ENCODE peak calls at places on chromosomes 5 and 9, in five cellular contexts. K is fibroblast of lung, G is stomach, T is Peyer's patch, J is colonic mucosa. Z is an unnamed sample.

GRCh38 chr9:71725590-71726338 is 42.5 kb downstream of the CEMIP2 start:
- DNase-seq in T (no peak), K (peak; percentile 92), J (no peak), G (no peak), Z (no peak)

GRCh38 chr5:122311888-122312669 is at the start of gene SNCAIP:
- DNase-seq in T (peak; percentile 53), J (peak; percentile 37), K (peak; percentile 63), G (peak; percentile 40), Z (peak; percentile 51)

GRCh38 chr9:89428901-89429890 is 68.7 kb downstream of the SEMA4D start:
- DNase-seq in K (no peak), T (no peak), J (no peak), G (no peak), Z (no peak)

GRCh38 chr5:126552614-126553013 is 42.4 kb downstream of the ALDH7A1 start:
- DNase-seq in T (no peak), K (no peak), J (no peak), G (no peak), Z (no peak)

GRCh38 chr5:137294604-137295003 is 204.5 kb downstream of the SPOCK1 start:
- DNase-seq in K (no peak), G (no peak), T (no peak), J (no peak), Z (no peak)

GRCh38 chr5:36507332-36507952 is 99.0 kb upstream of the SLC1A3 start:
- DNase-seq in G (peak; percentile 86), K (peak; percentile 52), J (peak; percentile 71), T (peak; percentile 68), Z (peak; percentile 71)

GRCh38 chr5:12902611-12903010 is 998.4 kb upstream of the CTNND2 start:
- DNase-seq in K (no peak), T (no peak), J (no peak), G (no peak), Z (no peak)

GRCh38 chr5:7878381-7878873 is 9.5 kb downstream of the MTRR start:
- DNase-seq in K (peak; percentile 79), J (no peak), T (no peak), G (no peak), Z (no peak)

GRCh38 chr9:120985759-120986353 is 59.3 kb upstream of the TRAF1 start:
- DNase-seq in G (no peak), T (no peak), J (no peak), K (peak; percentile 70), Z (no peak)

GRCh38 chr9:16309350-16310271 is 560.9 kb downstream of the BNC2 start:
- DNase-seq in G (no peak), K (no peak), J (peak; percentile 35), T (no peak), Z (peak; percentile 26)

GRCh38 chr5:12985142-12985541 is 959.3 kb downstream of the DNAH5 start:
- DNase-seq in J (no peak), K (no peak), G (no peak), T (no peak), Z (no peak)

GRCh38 chr5:111998871-111999270 is 241.9 kb upstream of the NREP start:
- DNase-seq in G (no peak), K (no peak), T (no peak), J (no peak), Z (no peak)

GRCh38 chr5:1167361-1167727 is 34.1 kb upstream of the SLC6A19 start:
- DNase-seq in J (no peak), G (no peak), K (no peak), T (no peak), Z (no peak)

GRCh38 chr5:134567651-134568338 is 42.3 kb downstream of the JADE2 start:
- DNase-seq in K (peak; percentile 63), T (no peak), G (no peak), J (no peak), Z (no peak)

GRCh38 chr5:154611341-154611767 is 133.3 kb upstream of the HAND1 start:
- DNase-seq in G (no peak), T (no peak), J (no peak), K (peak; percentile 19), Z (peak; percentile 16)

GRCh38 chr9:88994820-88995180 is 3.5 kb downstream of the S1PR3 start:
- DNase-seq in G (no peak), J (no peak), K (peak; percentile 71), T (no peak), Z (no peak)

GRCh38 chr5:36739751-36740221 is 133.4 kb downstream of the SLC1A3 start:
- DNase-seq in J (peak; percentile 89), T (peak; percentile 81), G (peak; percentile 85), K (peak; percentile 44), Z (peak; percentile 86)

GRCh38 chr5:138753794-138754698 is 821 bp downstream of the CTNNA1 start:
- DNase-seq in T (peak; percentile 90), J (peak; percentile 95), K (peak; percentile 88), G (peak; percentile 94), Z (peak; percentile 91)

GRCh38 chr5:134547999-134548626 is 22.6 kb downstream of the JADE2 start:
- DNase-seq in G (no peak), K (no peak), T (no peak), J (no peak), Z (no peak)

GRCh38 chr9:126516561-126516935 is 97.2 kb upstream of the LMX1B start:
- DNase-seq in G (no peak), J (no peak), K (no peak), T (no peak), Z (no peak)

GRCh38 chr9:33320568-33321261 is 30.4 kb downstream of the NFX1 start:
- DNase-seq in J (no peak), T (no peak), K (peak; percentile 95), G (no peak), Z (no peak)
- H3K4me1 ChIP-seq in J (no peaks in the 10 kb centered on the region), T (no peaks in the 10 kb centered on the region), K (peaks cover 21% of the 10 kb centered on the region), G (peaks cover 8% of the 10 kb centered on the region), Z (no peaks in the 10 kb centered on the region)

DNA sequence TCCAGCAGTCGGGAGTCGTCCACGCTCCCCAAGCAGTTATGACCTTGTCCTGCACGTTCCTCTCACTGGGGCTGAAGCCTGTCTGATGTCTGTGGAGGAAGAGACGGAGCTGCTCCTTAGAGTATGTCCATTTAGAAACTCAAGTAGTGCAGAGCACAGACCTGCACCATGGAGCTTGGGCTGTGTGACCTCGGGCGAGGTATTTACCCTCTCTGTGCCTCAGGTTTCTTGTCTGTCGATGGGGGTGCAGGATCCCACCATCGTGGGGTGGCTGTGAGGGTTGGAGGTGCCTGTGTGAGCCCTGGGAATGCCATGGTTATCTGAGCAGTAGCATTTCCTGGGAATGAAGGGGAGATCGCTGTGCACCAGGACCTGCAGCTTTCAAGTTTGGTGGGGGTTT is 14.2 kb downstream of the TRAF2 start:
- DNase-seq in K (no peak), T (no peak), J (no peak), G (no peak), Z (no peak)
- H3K36me3 ChIP-seq in K (peaks cover 5% of the 10 kb centered on the region), T (no peaks in the 10 kb centered on the region), J (no peaks in the 10 kb centered on the region), G (peaks cover 3% of the 10 kb centered on the region), Z (no peaks in the 10 kb centered on the region)

DNA sequence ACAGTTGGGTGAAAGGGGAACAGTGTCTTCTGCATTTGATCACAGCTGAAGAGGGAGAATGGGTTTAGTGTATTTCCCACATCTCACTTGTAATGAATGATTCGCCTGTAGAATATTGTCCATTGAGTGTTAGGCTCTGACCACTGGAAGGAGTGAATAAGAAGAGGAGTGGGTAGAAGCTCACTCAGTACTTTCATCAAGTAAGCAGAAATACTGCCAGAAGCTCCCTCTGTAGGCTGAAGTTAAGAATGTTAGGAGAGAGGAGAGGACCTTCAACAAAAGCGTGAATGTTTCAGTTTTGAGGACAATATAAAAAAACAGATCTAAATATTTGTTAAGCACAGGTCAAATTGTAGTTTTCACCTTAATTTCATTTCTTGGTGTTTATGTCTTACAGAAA is 27.5 kb downstream of the FSD1L start:
- DNase-seq in J (no peak), G (no peak), K (peak; percentile 70), T (no peak), Z (no peak)
- TF ChIP-seq CTCF in J (peak; percentile 19), G (no peak), K (peak; percentile 51), T (no peak), Z (peak; percentile 49)

GRCh38 chr5:14142856-14143508 is at the start of gene TRIO:
- DNase-seq in T (peak; percentile 94), K (peak; percentile 85), J (peak; percentile 96), G (peak; percentile 89), Z (peak; percentile 89)

GRCh38 chr5:14143509-14143842 is 334 bp downstream of the TRIO start:
- DNase-seq in G (no peak), J (no peak), T (no peak), K (no peak), Z (no peak)

GRCh38 chr5:14145356-14146334 is 2.5 kb downstream of the TRIO start:
- DNase-seq in G (no peak), K (peak; percentile 85), T (no peak), J (no peak), Z (no peak)

GRCh38 chr5:14143843-14144585 is 872 bp downstream of the TRIO start:
- DNase-seq in G (peak; percentile 43), T (peak; percentile 78), J (peak; percentile 41), K (peak; percentile 45), Z (peak; percentile 48)

GRCh38 chr5:14144586-14145355 is 1.6 kb downstream of the TRIO start:
- DNase-seq in T (peak; percentile 79), K (peak; percentile 54), G (peak; percentile 54), J (peak; percentile 80), Z (peak; percentile 62)
- H3K4me1 ChIP-seq in T (no peaks in the 10 kb centered on the region), K (peaks cover 18% of the 10 kb centered on the region), G (peaks cover 55% of the 10 kb centered on the region), J (peaks cover 24% of the 10 kb centered on the region), Z (peaks cover 46% of the 10 kb centered on the region)

Z was measured in body of pancreas.